ENCODE peak calls at places on chromosomes 7 and 10, in five cellular contexts. T, H, N, P and C are unnamed samples.

GRCh38 chr10:90969148-90969547 is 48.3 kb upstream of the ANKRD1 start:
- DNase-seq in T (no peak), P (no peak), H (peak), N (no peak), C (no peak)

GRCh38 chr7:28442540-28443420 is 30.5 kb downstream of the CREB5 start:
- DNase-seq in T (no peak), H (peak), P (no peak), N (no peak), C (no peak)

GRCh38 chr10:119301397-119301796 is 94.0 kb downstream of the GRK5 start:
- DNase-seq in T (no peak), N (no peak), P (peak), H (no peak), C (no peak)

GRCh38 chr7:33807779-33808482 is 97.4 kb upstream of the BMPER start:
- DNase-seq in H (peak), P (no peak), T (peak), N (peak), C (peak)

GRCh38 chr7:116792813-116793212 is 69.6 kb upstream of the CAPZA2 start:
- DNase-seq in T (no peak), P (no peak), H (no peak), N (no peak), C (no peak)

GRCh38 chr10:35089641-35090161 is 440 bp downstream of the CUL2 start:
- DNase-seq in P (no peak), N (peak), H (peak), T (peak), C (no peak)

GRCh38 chr10:93376372-93377296 is 105.5 kb downstream of the MYOF start:
- DNase-seq in N (peak), H (peak), P (no peak), T (peak), C (peak)

GRCh38 chr10:88467835-88468485 is 115.2 kb downstream of the RNLS start:
- DNase-seq in T (peak), P (no peak), H (peak), N (no peak), C (no peak)

GRCh38 chr7:100947792-100948191 is 1.5 kb upstream of the MUC3A start:
- DNase-seq in N (no peak), T (no peak), P (no peak), H (no peak), C (no peak)

GRCh38 chr10:14555806-14556205 is 218.9 kb downstream of the FAM107B start:
- DNase-seq in N (peak), P (no peak), H (no peak), T (no peak), C (no peak)

GRCh38 chr10:123928427-123928826 is 36.8 kb upstream of the CPXM2 start:
- DNase-seq in H (no peak), P (no peak), N (no peak), T (no peak), C (no peak)

GRCh38 chr7:148116195-148116594 is 474.4 kb upstream of the C7orf33 start:
- DNase-seq in N (no peak), P (no peak), H (no peak), T (no peak), C (no peak)

GRCh38 chr7:139648617-139648932 is 125.1 kb downstream of the CLEC2L start:
- DNase-seq in T (no peak), P (no peak), H (no peak), N (no peak), C (no peak)

GRCh38 chr7:157010588-157011332 is at the start of gene MNX1:
- DNase-seq in H (peak), N (peak), T (peak), P (no peak), C (no peak)

GRCh38 chr7:33721895-33722294 is 183.4 kb upstream of the BMPER start:
- DNase-seq in T (no peak), H (no peak), N (no peak), P (no peak), C (no peak)

GRCh38 chr7:5599543-5600200 is 176.0 kb upstream of the TNRC18 start:
- DNase-seq in N (no peak), H (no peak), T (no peak), P (no peak), C (no peak)

GRCh38 chr10:123896217-123896927 is 4.8 kb upstream of the CPXM2 start:
- DNase-seq in T (no peak), P (no peak), H (no peak), N (no peak), C (no peak)

GRCh38 chr7:100191775-100192174 is 14.1 kb downstream of the STAG3 start:
- DNase-seq in T (peak), P (no peak), N (no peak), H (no peak), C (peak)

GRCh38 chr10:126133906-126134703 is 237.7 kb downstream of the FANK1 start:
- DNase-seq in N (no peak), P (no peak), H (peak), T (peak), C (peak)

GRCh38 chr7:45203947-45204445 is 46.4 kb downstream of the RAMP3 start:
- DNase-seq in T (peak), H (peak), P (no peak), N (no peak), C (no peak)

GRCh38 chr10:125802131-125802530 is 20.9 kb downstream of the UROS start:
- DNase-seq in H (no peak), N (no peak), P (no peak), T (no peak), C (no peak)

GRCh38 chr10:106189254-106189653 is 975.3 kb downstream of the SORCS1 start:
- DNase-seq in P (no peak), T (peak), H (no peak), N (peak), C (no peak)

GRCh38 chr7:116621649-116622048 is 50.3 kb upstream of the MET start:
- DNase-seq in H (no peak), T (peak), P (no peak), N (no peak), C (no peak)

GRCh38 chr10:132616170-132616994 is 78.8 kb downstream of the INPP5A start:
- DNase-seq in P (peak), H (no peak), T (no peak), N (no peak), C (no peak)

GRCh38 chr7:151135866-151136514 is 31.5 kb downstream of the GBX1 start:
- DNase-seq in P (no peak), N (no peak), H (no peak), T (no peak), C (no peak)

GRCh38 chr7:46886669-46887374 is 695.1 kb downstream of the TNS3 start:
- DNase-seq in N (no peak), P (no peak), T (no peak), H (no peak), C (no peak)

GRCh38 chr10:43255644-43256431 is 11.0 kb downstream of the RASGEF1A start:
- DNase-seq in P (no peak), T (peak), N (peak), H (no peak), C (no peak)

GRCh38 chr10:101856626-101857025 is 13.0 kb upstream of the KCNIP2 start:
- DNase-seq in H (peak), T (peak), N (no peak), P (no peak), C (peak)

GRCh38 chr10:60123668-60124067 is 217.3 kb upstream of the CCDC6 start:
- DNase-seq in P (no peak), T (no peak), H (peak), N (no peak), C (no peak)

GRCh38 chr7:44112997-44113763 is 9.0 kb downstream of the AEBP1 start:
- DNase-seq in H (no peak), T (no peak), P (no peak), N (no peak), C (no peak)

GRCh38 chr7:149795126-149795525 is 21.7 kb upstream of the ZNF467 start:
- DNase-seq in N (no peak), T (no peak), P (no peak), H (no peak), C (no peak)

GRCh38 chr10:110733256-110733952 is 89.3 kb downstream of the RBM20 start:
- DNase-seq in H (peak), T (no peak), P (no peak), N (no peak), C (peak)